ENCODE peak calls at places on chromosomes 6 and 20, in seven cellular contexts. F is colonic mucosa, U is endodermal cell, A is left ventricle myocardium inferior, R is iris pigment epithelial cell, E is ureter, N is left ventricle myocardium superior. M is an unnamed sample.

GRCh38 chr6:33822575-33823395 is 19.0 kb upstream of the MLN start:
- DNase-seq in N (peak), U (peak), A (no peak), F (no peak), E (no peak), R (peak), M (peak)

GRCh38 chr20:59183751-59184150 is 20.1 kb downstream of the ZNF831 start:
- DNase-seq in F (no peak), U (no peak), N (no peak), A (no peak), E (no peak), R (no peak), M (no peak)

GRCh38 chr20:24657211-24657610 is 187.8 kb downstream of the SYNDIG1 start:
- DNase-seq in A (no peak), E (no peak), F (no peak), U (no peak), N (no peak), R (peak), M (no peak)

GRCh38 chr20:1184638-1185315 is at the start of gene TMEM74B:
- DNase-seq in F (no peak), N (peak), U (peak), E (no peak), A (no peak), R (no peak), M (no peak)

GRCh38 chr6:129849456-129849855 is 11.7 kb downstream of the TMEM244 start:
- DNase-seq in E (no peak), F (no peak), R (peak), U (no peak), N (no peak), A (no peak), M (no peak)

GRCh38 chr6:147806697-147807096 is 298.2 kb downstream of the SAMD5 start:
- DNase-seq in E (no peak), R (no peak), F (no peak), U (peak), A (no peak), N (no peak), M (no peak)

GRCh38 chr6:75752365-75752764 is 3.3 kb downstream of the MYO6 start:
- DNase-seq in F (no peak), N (no peak), R (peak), A (no peak), U (no peak), E (no peak), M (no peak)

GRCh38 chr6:12311106-12311505 is 20.9 kb downstream of the EDN1 start:
- DNase-seq in E (no peak), F (no peak), N (no peak), R (no peak), A (no peak), U (no peak), M (no peak)

GRCh38 chr6:118309337-118310093 is 238.6 kb upstream of the PLN start:
- DNase-seq in U (no peak), F (no peak), A (no peak), R (no peak), N (no peak), E (no peak), M (no peak)

GRCh38 chr6:2953098-2953497 is 18.3 kb downstream of the SERPINB6 start:
- DNase-seq in N (no peak), R (no peak), F (no peak), A (no peak), U (no peak), E (no peak), M (no peak)

M was measured in H9.